ENCODE peak calls at places on chromosomes 11 and 22, in eight cellular contexts. T is right cardiac atrium; O is uterus; Q is Caco-2; A is heart left ventricle; I is neural progenitor cell; W is astrocyte; R is effector memory CD4-positive, alpha-beta T cell. J is an unnamed sample.

GRCh38 chr11:44532809-44533208 is 32.7 kb upstream of the CD82 start:
- DNase-seq in T (no peak), O (no peak), Q (no peak), A (no peak), I (no peak), W (no peak), R (no peak), J (no peak)

GRCh38 chr11:15222777-15223176 is 108.1 kb downstream of the INSC start:
- DNase-seq in T (no peak), O (no peak), Q (no peak), A (no peak), I (no peak), W (no peak), R (no peak), J (no peak)

GRCh38 chr11:85663080-85663729 is 1.7 kb downstream of the CREBZF start:
- DNase-seq in T (no peak), O (no peak), Q (no peak), A (no peak), I (no peak), W (no peak), R (no peak), J (no peak)

GRCh38 chr11:115321602-115322289 is 182.5 kb downstream of the CADM1 start:
- DNase-seq in T (no peak), O (no peak), Q (no peak), A (no peak), I (no peak), W (peak; percentile 86), R (no peak), J (no peak)

GRCh38 chr11:76094729-76095128 is 111.6 kb downstream of the WNT11 start:
- DNase-seq in T (no peak), O (no peak), Q (no peak), A (no peak), I (no peak), W (no peak), R (no peak), J (no peak)

GRCh38 chr11:115334932-115335788 is 169.1 kb downstream of the CADM1 start:
- DNase-seq in T (no peak), O (no peak), Q (no peak), A (no peak), I (peak; percentile 23), W (peak; percentile 49), R (no peak), J (no peak)

GRCh38 chr11:126654886-126655806 is 299.7 kb downstream of the ST3GAL4 start:
- DNase-seq in T (no peak), O (no peak), Q (no peak), A (no peak), I (no peak), W (no peak), R (no peak), J (peak; percentile 48)

GRCh38 chr22:45424241-45424731 is 10.8 kb downstream of the RIBC2 start:
- DNase-seq in T (no peak), O (no peak), Q (no peak), A (no peak), I (no peak), W (no peak), R (no peak), J (no peak)

GRCh38 chr22:49230194-49230577 is 597.5 kb downstream of the BRD1 start:
- DNase-seq in T (no peak), O (no peak), Q (no peak), A (no peak), I (peak; percentile 76), W (no peak), R (no peak), J (no peak)

GRCh38 chr11:15346907-15347306 is 232.2 kb downstream of the INSC start:
- DNase-seq in T (no peak), O (no peak), Q (no peak), A (no peak), I (no peak), W (no peak), R (no peak), J (no peak)

GRCh38 chr11:59891781-59892181 is 13.2 kb downstream of the OOSP3 start:
- DNase-seq in T (no peak), O (no peak), Q (no peak), A (peak; percentile 19), I (peak; percentile 64), W (peak; percentile 10), R (no peak), J (no peak)

GRCh38 chr11:74671520-74672196 is 59.6 kb downstream of the CHRDL2 start:
- DNase-seq in T (no peak), O (no peak), Q (no peak), A (no peak), I (no peak), W (peak; percentile 50), R (no peak), J (no peak)

GRCh38 chr11:1345752-1346513 is 36.5 kb upstream of the TOLLIP start:
- DNase-seq in T (no peak), O (no peak), Q (peak; percentile 22), A (no peak), I (no peak), W (no peak), R (no peak), J (no peak)

GRCh38 chr11:12989428-12990242 is 19.5 kb upstream of the RASSF10 start:
- DNase-seq in T (no peak), O (no peak), Q (no peak), A (no peak), I (peak; percentile 30), W (no peak), R (no peak), J (no peak)

GRCh38 chr11:110859998-110860397 is 147.8 kb upstream of the ARHGAP20 start:
- DNase-seq in T (no peak), O (no peak), Q (no peak), A (no peak), I (no peak), W (no peak), R (no peak), J (no peak)

GRCh38 chr11:118051611-118052461 is 25.0 kb upstream of the TMPRSS4 start:
- DNase-seq in T (no peak), O (no peak), Q (peak; percentile 31), A (no peak), I (no peak), W (no peak), R (peak; percentile 65), J (no peak)

GRCh38 chr11:128784059-128784804 is 82.9 kb downstream of the KCNJ1 start:
- DNase-seq in T (no peak), O (no peak), Q (no peak), A (no peak), I (peak; percentile 77), W (no peak), R (no peak), J (no peak)

GRCh38 chr11:11039249-11039965 is 181.6 kb upstream of the ZBED5 start:
- DNase-seq in T (no peak), O (no peak), Q (no peak), A (no peak), I (no peak), W (no peak), R (no peak), J (no peak)

GRCh38 chr22:49769691-49770315 is 57.9 kb downstream of the BRD1 start:
- DNase-seq in T (no peak), O (no peak), Q (no peak), A (no peak), I (no peak), W (no peak), R (no peak), J (peak; percentile 6)

GRCh38 chr11:17864478-17864941 is 129.9 kb downstream of the KCNC1 start:
- DNase-seq in T (no peak), O (no peak), Q (no peak), A (no peak), I (peak; percentile 44), W (no peak), R (no peak), J (no peak)

GRCh38 chr11:103608566-103608965 is 427.9 kb upstream of the DDI1 start:
- DNase-seq in T (no peak), O (no peak), Q (no peak), A (no peak), I (no peak), W (peak; percentile 59), R (no peak), J (no peak)

GRCh38 chr22:43884600-43885318 is 7.1 kb downstream of the PNPLA5 start:
- DNase-seq in T (peak; percentile 71), O (peak; percentile 28), Q (peak; percentile 46), A (peak; percentile 38), I (peak; percentile 77), W (no peak), R (no peak), J (peak; percentile 69)

GRCh38 chr22:46934746-46935491 is 172.5 kb downstream of the TBC1D22A start:
- DNase-seq in T (no peak), O (no peak), Q (peak; percentile 81), A (no peak), I (no peak), W (peak; percentile 97), R (no peak), J (no peak)

GRCh38 chr11:118219244-118219643 is 5.6 kb downstream of the JAML start:
- DNase-seq in T (no peak), O (no peak), Q (no peak), A (no peak), I (no peak), W (no peak), R (no peak), J (no peak)

DNA sequence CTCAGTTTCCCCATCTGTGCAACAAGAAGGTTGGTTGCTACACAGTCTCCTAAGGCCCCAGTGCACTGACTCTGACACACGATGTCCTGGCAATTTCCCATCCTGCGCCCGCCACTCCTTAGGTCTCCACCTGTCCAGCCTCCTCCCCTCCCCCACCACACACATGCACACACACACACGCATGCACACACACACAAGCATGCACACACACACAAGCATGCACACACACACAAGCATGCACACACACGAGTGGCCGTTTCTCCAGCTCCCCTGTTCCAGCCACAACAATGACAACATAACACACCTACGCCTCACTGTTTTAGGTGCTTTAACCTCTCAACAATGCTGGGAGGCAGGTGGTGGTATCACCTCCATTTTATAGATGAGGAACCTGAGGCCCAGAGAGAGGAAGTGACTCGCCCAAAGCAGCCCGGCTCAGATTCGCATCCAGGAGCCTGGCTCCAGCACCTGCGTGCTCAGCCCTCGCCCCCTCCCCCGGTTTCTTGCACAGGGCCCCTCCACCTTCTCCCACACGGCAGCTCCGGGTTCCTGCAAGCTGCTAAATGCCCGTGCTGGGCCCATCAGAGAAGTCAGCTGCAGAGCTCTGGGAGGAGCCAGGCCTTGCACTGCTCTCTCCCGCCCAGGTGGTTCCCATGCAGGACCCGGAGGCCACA is 13.0 kb downstream of the CYTH4 start:
- DNase-seq in T (no peak), O (no peak), Q (no peak), A (no peak), I (no peak), W (no peak), R (no peak), J (no peak)
- H3K27me3 ChIP-seq in T (no peaks in the 10 kb centered on the region), O (no peaks in the 10 kb centered on the region), Q (no peaks in the 10 kb centered on the region), A (peaks cover 2% of the 10 kb centered on the region), I (no peaks in the 10 kb centered on the region), W (no peaks in the 10 kb centered on the region), R (no peaks in the 10 kb centered on the region), J (no peaks in the 10 kb centered on the region)

GRCh38 chr11:72243567-72244316 is at the start of gene PHOX2A:
- DNase-seq in T (peak; percentile 14), O (no peak), Q (peak; percentile 30), A (no peak), I (peak; percentile 69), W (no peak), R (no peak), J (no peak)
- H3K4me3 ChIP-seq in T (peak within 1 kb of the TSS; percentile 33), O (no peak within 1 kb of the TSS), Q (no peak within 1 kb of the TSS), A (peak within 1 kb of the TSS; percentile 9), I (peak within 1 kb of the TSS; percentile 69), W (peak within 1 kb of the TSS; percentile 25), R (no peak within 1 kb of the TSS), J (no peak within 1 kb of the TSS)

GRCh38 chr22:21032037-21032842 is at the start of gene SLC7A4:
- DNase-seq in T (no peak), O (no peak), Q (no peak), A (no peak), I (peak; percentile 59), W (no peak), R (no peak), J (peak; percentile 80)
- H3K27me3 ChIP-seq in T (no peaks in the 10 kb centered on the region), O (no peaks in the 10 kb centered on the region), Q (no peaks in the 10 kb centered on the region), A (peaks cover 9% of the 10 kb centered on the region), I (peaks cover 54% of the 10 kb centered on the region), W (peaks cover 15% of the 10 kb centered on the region), R (peaks cover 8% of the 10 kb centered on the region), J (no peaks in the 10 kb centered on the region)

GRCh38 chr11:123173856-123174186 is 21.2 kb downstream of the CLMP start:
- DNase-seq in T (no peak), O (no peak), Q (no peak), A (no peak), I (no peak), W (no peak), R (no peak), J (no peak)
- H3K4me3 ChIP-seq in T (no peak overlapping the region), O (no peak overlapping the region), Q (no peak overlapping the region), A (no peak overlapping the region), I (no peak overlapping the region), W (no peak overlapping the region), R (no peak overlapping the region), J (no peak overlapping the region)

J was measured in dorsolateral prefrontal cortex.